ENCODE peak calls at places on chromosomes 13 and 19, in seven cellular contexts. B, P, O, W, C, T and J are unnamed samples. For H3K79me1, the result is how much of the 10 kb centered on the place peaks cover.

GRCh38 chr19:55620410-55620809 is 4.0 kb downstream of the ZNF784 start:
- DNase-seq in B (no peak), P (peak), O (no peak), W (no peak), C (no peak), T (no peak), J (no peak)

GRCh38 chr19:19321143-19321577 is 531 bp downstream of the MAU2 start:
- DNase-seq in B (no peak), P (no peak), O (peak), W (peak), C (peak), T (peak), J (peak)

GRCh38 chr19:3557461-3558248 is at the start of gene MFSD12:
- DNase-seq in B (peak), P (peak), O (peak), W (peak), C (peak), T (peak), J (peak)

GRCh38 chr13:113041293-113041690 is 64.3 kb upstream of the F7 start:
- DNase-seq in B (no peak), P (no peak), O (no peak), W (no peak), C (no peak), T (no peak), J (no peak)

GRCh38 chr19:4548238-4548584 is 8.4 kb upstream of the LRG1 start:
- DNase-seq in B (no peak), P (no peak), O (no peak), W (no peak), C (no peak), T (no peak), J (no peak)

GRCh38 chr13:37059136-37059847 is at the start of gene SUPT20H:
- DNase-seq in B (peak), P (peak), O (peak), W (peak), C (peak), T (peak), J (peak)

GRCh38 chr13:92074658-92075057 is 676.2 kb downstream of the GPC5 start:
- DNase-seq in B (no peak), P (no peak), O (peak), W (peak), C (peak), T (no peak), J (peak)

GRCh38 chr13:84037937-84038464 is 155.7 kb upstream of the SLITRK1 start:
- DNase-seq in B (no peak), P (no peak), O (no peak), W (no peak), C (no peak), T (no peak), J (peak)

GRCh38 chr13:34772881-34773280 is 169.2 kb upstream of the NBEA start:
- DNase-seq in B (no peak), P (no peak), O (no peak), W (no peak), C (no peak), T (no peak), J (no peak)

GRCh38 chr19:793775-794174 is 3.5 kb upstream of the PTBP1 start:
- DNase-seq in B (no peak), P (no peak), O (no peak), W (no peak), C (peak), T (no peak), J (no peak)

GRCh38 chr13:46982856-46983582 is 86.2 kb upstream of the HTR2A start:
- DNase-seq in B (no peak), P (no peak), O (no peak), W (no peak), C (no peak), T (no peak), J (no peak)

DNA sequence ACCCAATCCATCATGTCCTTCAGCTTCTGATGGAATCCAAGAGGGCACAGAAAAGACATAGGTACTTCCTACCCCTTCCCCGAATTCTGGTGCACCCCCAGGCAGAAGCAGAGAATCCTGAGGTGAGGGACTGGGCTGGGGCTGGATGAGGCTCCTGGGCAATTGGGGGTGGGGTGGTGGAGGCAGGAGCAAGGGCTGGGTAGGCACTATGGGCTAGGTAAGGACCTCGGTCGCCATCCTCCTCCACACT is 2.8 kb upstream of the KCNC3 start:
- DNase-seq in B (no peak), P (no peak), O (no peak), W (no peak), C (no peak), T (no peak), J (no peak)
- H3K9ac ChIP-seq in B (peak), P (no peak), O (no peak), W (peak), C (no peak), T (peak), J (peak)

GRCh38 chr13:65603160-65603559 is 1627.0 kb downstream of the PCDH9 start:
- DNase-seq in B (no peak), P (no peak), O (no peak), W (no peak), C (no peak), T (no peak), J (no peak)

GRCh38 chr13:65605386-65605785 is 1624.8 kb downstream of the PCDH9 start:
- DNase-seq in B (no peak), P (peak), O (peak), W (no peak), C (no peak), T (no peak), J (no peak)

GRCh38 chr13:65600702-65601101 is 1629.4 kb downstream of the PCDH9 start:
- DNase-seq in B (no peak), P (peak), O (peak), W (no peak), C (no peak), T (no peak), J (no peak)

DNA sequence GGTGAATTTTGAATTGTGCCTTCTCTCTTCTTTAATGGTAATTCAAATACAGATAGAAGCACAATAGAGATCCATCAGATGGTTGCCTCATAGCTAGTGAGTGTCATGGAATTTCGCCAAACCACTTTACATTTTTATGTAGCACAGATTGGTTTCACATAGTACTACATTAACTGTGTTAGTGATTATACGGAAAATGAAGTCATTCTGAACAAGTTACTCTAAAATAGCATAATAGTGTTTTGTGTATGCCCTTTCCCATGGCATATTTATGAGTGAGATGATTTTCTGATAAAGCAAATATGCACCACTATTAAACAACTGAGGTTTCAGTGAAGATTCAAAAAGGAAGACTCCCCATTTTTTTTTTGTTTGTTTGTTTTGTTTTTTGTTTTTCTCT is 1623.5 kb downstream of the PCDH9 start:
- DNase-seq in B (no peak), P (peak), O (peak), W (no peak), C (no peak), T (no peak), J (no peak)
- H2BK120ac ChIP-seq in B (no peak), P (no peak), O (no peak), W (no peak), C (no peak), T (no peak), J (no peak)

GRCh38 chr19:13640611-13641010 is 123.7 kb upstream of the MRI1 start:
- DNase-seq in B (no peak), P (no peak), O (no peak), W (no peak), C (no peak), T (no peak), J (no peak)
- H3K79me1 ChIP-seq in B (under half), P (under half), O (under half), W (under half), C (under half), T (under half), J (under half)

DNA sequence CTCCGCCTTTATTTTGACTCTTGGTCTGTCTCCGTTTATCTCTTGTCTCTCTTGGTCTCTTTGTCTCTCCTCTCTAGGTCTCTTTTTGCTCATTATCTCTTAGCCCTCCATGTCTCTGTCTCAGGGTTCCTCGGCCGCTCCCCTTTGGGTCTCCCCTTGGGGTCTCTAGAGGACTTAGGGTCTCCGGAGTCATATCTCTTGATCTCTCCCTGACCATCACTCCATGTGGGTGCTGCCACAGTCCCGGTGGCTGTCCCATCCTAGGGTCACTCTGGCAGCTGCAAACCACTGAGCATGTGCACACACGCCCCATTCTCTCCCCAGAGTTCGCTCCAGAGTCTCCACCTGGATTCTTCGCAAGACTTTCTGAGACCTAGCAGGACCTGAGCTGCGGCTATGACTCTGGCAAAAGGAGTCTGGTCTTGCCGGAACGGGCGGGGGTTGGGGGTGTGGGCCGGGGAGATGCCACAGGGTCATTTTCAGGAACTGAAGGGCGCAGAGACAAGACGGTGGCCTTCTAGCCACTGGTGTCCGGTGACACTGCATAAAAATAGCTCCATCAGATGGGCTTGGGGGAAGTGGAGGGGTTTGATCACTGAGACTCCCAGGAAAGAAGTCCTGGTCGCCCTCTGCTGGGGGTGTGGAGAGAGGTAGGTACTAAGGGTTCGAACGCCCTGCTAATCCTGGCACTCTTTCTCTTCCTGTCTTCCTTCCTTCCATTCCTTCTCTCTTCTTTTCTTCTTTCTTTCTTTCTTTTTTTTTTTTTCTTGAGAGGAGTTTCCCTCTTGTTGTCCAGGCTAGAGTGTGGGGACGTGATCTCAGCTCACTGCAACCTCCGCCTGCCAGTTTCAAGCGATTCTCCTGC is 1.2 kb upstream of the KCNA7 start:
- DNase-seq in B (no peak), P (no peak), O (no peak), W (no peak), C (peak), T (no peak), J (peak)
- H3K9ac ChIP-seq in B (no peak), P (no peak), O (no peak), W (no peak), C (no peak), T (no peak), J (no peak)